ENCODE peak calls at places on chromosomes 7 and 10, in six cellular contexts. One of them, this sample, is unnamed.

GRCh38 chr7:5591547-5591899 is 167.9 kb upstream of the TNRC18 start:
- DNase-seq in body of pancreas: peak; percentile 48
- DNase-seq in AG04449: peak; percentile 58
- DNase-seq in GM23338: peak; percentile 74
- DNase-seq in AG04450: peak; percentile 60
- DNase-seq in foreskin fibroblast: peak; percentile 83
- DNase-seq in this sample: no peak

GRCh38 chr7:134865001-134865845 is 85.8 kb downstream of the CALD1 start:
- DNase-seq in body of pancreas: no peak
- DNase-seq in GM23338: peak; percentile 54
- DNase-seq in AG04450: no peak
- DNase-seq in foreskin fibroblast: peak; percentile 54
- DNase-seq in AG04449: no peak
- DNase-seq in this sample: no peak

GRCh38 chr10:77927343-77928256 is 1.0 kb upstream of the DLG5 start:
- DNase-seq in body of pancreas: no peak
- DNase-seq in foreskin fibroblast: no peak
- DNase-seq in AG04450: no peak
- DNase-seq in GM23338: peak; percentile 67
- DNase-seq in AG04449: no peak
- DNase-seq in this sample: no peak

GRCh38 chr7:135184254-135184841 is 13.8 kb upstream of the CYREN start:
- DNase-seq in foreskin fibroblast: no peak
- DNase-seq in body of pancreas: no peak
- DNase-seq in AG04449: no peak
- DNase-seq in AG04450: no peak
- DNase-seq in GM23338: no peak
- DNase-seq in this sample: no peak

GRCh38 chr7:121026159-121026558 is 37.6 kb downstream of the CPED1 start:
- DNase-seq in AG04449: no peak
- DNase-seq in GM23338: no peak
- DNase-seq in AG04450: no peak
- DNase-seq in body of pancreas: no peak
- DNase-seq in foreskin fibroblast: no peak
- DNase-seq in this sample: no peak

GRCh38 chr7:83648464-83649241 is at the start of gene SEMA3E:
- DNase-seq in AG04450: no peak
- DNase-seq in foreskin fibroblast: peak; percentile 59
- DNase-seq in GM23338: peak; percentile 79
- DNase-seq in body of pancreas: peak; percentile 22
- DNase-seq in AG04449: no peak
- DNase-seq in this sample: no peak

GRCh38 chr7:497946-498655 is 21.5 kb downstream of the PDGFA start:
- DNase-seq in AG04449: no peak
- DNase-seq in GM23338: peak; percentile 2
- DNase-seq in foreskin fibroblast: no peak
- DNase-seq in AG04450: no peak
- DNase-seq in body of pancreas: no peak
- DNase-seq in this sample: no peak

GRCh38 chr10:27679996-27680395 is 65.6 kb downstream of the MKX start:
- DNase-seq in foreskin fibroblast: no peak
- DNase-seq in GM23338: peak; percentile 38
- DNase-seq in AG04450: no peak
- DNase-seq in body of pancreas: no peak
- DNase-seq in AG04449: no peak
- DNase-seq in this sample: no peak

GRCh38 chr10:43377393-43377883 is 6.0 kb downstream of the FXYD4 start:
- DNase-seq in AG04450: no peak
- DNase-seq in GM23338: peak; percentile 89
- DNase-seq in body of pancreas: no peak
- DNase-seq in AG04449: no peak
- DNase-seq in foreskin fibroblast: no peak
- DNase-seq in this sample: no peak

GRCh38 chr10:23294638-23295247 is 49.9 kb downstream of the C10orf67 start:
- DNase-seq in foreskin fibroblast: no peak
- DNase-seq in body of pancreas: no peak
- DNase-seq in GM23338: peak; percentile 62
- DNase-seq in AG04450: no peak
- DNase-seq in AG04449: no peak
- DNase-seq in this sample: no peak

GRCh38 chr10:63414481-63415260 is 51.1 kb downstream of the JMJD1C start:
- DNase-seq in AG04450: peak; percentile 43
- DNase-seq in foreskin fibroblast: peak; percentile 51
- DNase-seq in body of pancreas: no peak
- DNase-seq in GM23338: no peak
- DNase-seq in AG04449: peak; percentile 17
- DNase-seq in this sample: no peak

GRCh38 chr10:63412304-63412703 is 53.5 kb downstream of the JMJD1C start:
- DNase-seq in body of pancreas: no peak
- DNase-seq in AG04449: no peak
- DNase-seq in foreskin fibroblast: no peak
- DNase-seq in AG04450: no peak
- DNase-seq in GM23338: no peak
- DNase-seq in this sample: no peak

GRCh38 chr10:63413429-63413828 is 52.3 kb downstream of the JMJD1C start:
- DNase-seq in foreskin fibroblast: no peak
- DNase-seq in GM23338: no peak
- DNase-seq in body of pancreas: no peak
- DNase-seq in AG04450: no peak
- DNase-seq in AG04449: no peak
- DNase-seq in this sample: no peak

GRCh38 chr10:63415635-63416244 is 50.0 kb downstream of the JMJD1C start:
- DNase-seq in GM23338: no peak
- DNase-seq in foreskin fibroblast: no peak
- DNase-seq in AG04450: no peak
- DNase-seq in body of pancreas: no peak
- DNase-seq in AG04449: no peak
- DNase-seq in this sample: no peak

GRCh38 chr10:63416376-63416775 is 49.4 kb downstream of the JMJD1C start:
- DNase-seq in AG04450: no peak
- DNase-seq in foreskin fibroblast: peak; percentile 62
- DNase-seq in body of pancreas: no peak
- DNase-seq in AG04449: no peak
- DNase-seq in GM23338: no peak
- DNase-seq in this sample: no peak
- H3K4me3 ChIP-seq in AG04450: no peak overlapping the region
- H3K4me3 ChIP-seq in foreskin fibroblast: no peak overlapping the region
- H3K4me3 ChIP-seq in body of pancreas: no peak overlapping the region
- H3K4me3 ChIP-seq in AG04449: no peak overlapping the region
- H3K4me3 ChIP-seq in GM23338: no peak overlapping the region
- H3K4me3 ChIP-seq in this sample: no peak overlapping the region

GRCh38 chr10:4635883-4636282 is 190.1 kb upstream of the AKR1E2 start:
- DNase-seq in body of pancreas: no peak
- DNase-seq in foreskin fibroblast: no peak
- DNase-seq in AG04450: no peak
- DNase-seq in AG04449: no peak
- DNase-seq in GM23338: no peak
- DNase-seq in this sample: no peak

GRCh38 chr10:4635394-4635793 is 190.6 kb upstream of the AKR1E2 start:
- DNase-seq in AG04449: no peak
- DNase-seq in GM23338: no peak
- DNase-seq in AG04450: no peak
- DNase-seq in body of pancreas: no peak
- DNase-seq in foreskin fibroblast: no peak
- DNase-seq in this sample: no peak

GRCh38 chr10:4633776-4634175 is 192.2 kb upstream of the AKR1E2 start:
- DNase-seq in GM23338: no peak
- DNase-seq in AG04450: no peak
- DNase-seq in foreskin fibroblast: no peak
- DNase-seq in body of pancreas: no peak
- DNase-seq in AG04449: no peak
- DNase-seq in this sample: no peak

GRCh38 chr10:4639960-4640359 is 186.0 kb upstream of the AKR1E2 start:
- DNase-seq in AG04450: no peak
- DNase-seq in GM23338: no peak
- DNase-seq in body of pancreas: peak; percentile 33
- DNase-seq in AG04449: no peak
- DNase-seq in foreskin fibroblast: no peak
- DNase-seq in this sample: no peak

GRCh38 chr10:4638116-4638515 is 187.9 kb upstream of the AKR1E2 start:
- DNase-seq in GM23338: peak; percentile 13
- DNase-seq in foreskin fibroblast: no peak
- DNase-seq in body of pancreas: no peak
- DNase-seq in AG04450: no peak
- DNase-seq in AG04449: no peak
- DNase-seq in this sample: no peak
- H3K4me3 ChIP-seq in GM23338: no peak overlapping the region
- H3K4me3 ChIP-seq in foreskin fibroblast: no peak overlapping the region
- H3K4me3 ChIP-seq in body of pancreas: no peak overlapping the region
- H3K4me3 ChIP-seq in AG04450: no peak overlapping the region
- H3K4me3 ChIP-seq in AG04449: no peak overlapping the region
- H3K4me3 ChIP-seq in this sample: no peak overlapping the region

GRCh38 chr10:132571565-132572544 is 34.3 kb downstream of the INPP5A start:
- DNase-seq in AG04450: peak; percentile 23
- DNase-seq in AG04449: peak; percentile 60
- DNase-seq in foreskin fibroblast: peak; percentile 47
- DNase-seq in GM23338: peak; percentile 70
- DNase-seq in body of pancreas: peak; percentile 77
- DNase-seq in this sample: no peak
- H3K4me3 ChIP-seq in AG04450: no peak overlapping the region
- H3K4me3 ChIP-seq in AG04449: no peak overlapping the region
- H3K4me3 ChIP-seq in foreskin fibroblast: no peak overlapping the region
- H3K4me3 ChIP-seq in GM23338: no peak overlapping the region
- H3K4me3 ChIP-seq in body of pancreas: no peak overlapping the region
- H3K4me3 ChIP-seq in this sample: no peak overlapping the region

GRCh38 chr10:26216577-26216948 is at the start of gene GAD2:
- DNase-seq in AG04449: no peak
- DNase-seq in AG04450: no peak
- DNase-seq in body of pancreas: peak; percentile 3
- DNase-seq in foreskin fibroblast: no peak
- DNase-seq in GM23338: peak; percentile 40
- DNase-seq in this sample: no peak

GRCh38 chr10:26215923-26216576 is 524 bp upstream of the GAD2 start:
- DNase-seq in body of pancreas: peak; percentile 42
- DNase-seq in GM23338: peak; percentile 82
- DNase-seq in foreskin fibroblast: no peak
- DNase-seq in AG04450: no peak
- DNase-seq in AG04449: no peak
- DNase-seq in this sample: no peak

GRCh38 chr10:26217396-26218105 is 977 bp downstream of the GAD2 start:
- DNase-seq in AG04450: no peak
- DNase-seq in foreskin fibroblast: no peak
- DNase-seq in GM23338: peak; percentile 71
- DNase-seq in body of pancreas: no peak
- DNase-seq in AG04449: no peak
- DNase-seq in this sample: no peak

GRCh38 chr10:26215534-26215922 is 1.0 kb upstream of the GAD2 start:
- DNase-seq in body of pancreas: no peak
- DNase-seq in AG04449: no peak
- DNase-seq in AG04450: no peak
- DNase-seq in foreskin fibroblast: no peak
- DNase-seq in GM23338: peak; percentile 17
- DNase-seq in this sample: no peak

GRCh38 chr10:26216949-26217395 is 398 bp downstream of the GAD2 start:
- DNase-seq in AG04450: no peak
- DNase-seq in GM23338: no peak
- DNase-seq in body of pancreas: no peak
- DNase-seq in foreskin fibroblast: no peak
- DNase-seq in AG04449: no peak
- DNase-seq in this sample: no peak
- H3K4me3 ChIP-seq in AG04450: no peak overlapping the region
- H3K4me3 ChIP-seq in GM23338: peak overlapping the region; percentile 75
- H3K4me3 ChIP-seq in body of pancreas: no peak overlapping the region
- H3K4me3 ChIP-seq in foreskin fibroblast: no peak overlapping the region
- H3K4me3 ChIP-seq in AG04449: no peak overlapping the region
- H3K4me3 ChIP-seq in this sample: no peak overlapping the region

GRCh38 chr7:155456772-155457543 is 971 bp upstream of the EN2 start:
- DNase-seq in GM23338: peak; percentile 84
- DNase-seq in AG04449: no peak
- DNase-seq in foreskin fibroblast: peak; percentile 75
- DNase-seq in body of pancreas: peak; percentile 60
- DNase-seq in AG04450: no peak
- DNase-seq in this sample: no peak
- H3K4me3 ChIP-seq in GM23338: peak overlapping the region; percentile 46
- H3K4me3 ChIP-seq in AG04449: peak overlapping the region; percentile 49
- H3K4me3 ChIP-seq in foreskin fibroblast: peak overlapping the region; percentile 41
- H3K4me3 ChIP-seq in body of pancreas: peak overlapping the region; percentile 1
- H3K4me3 ChIP-seq in AG04450: peak overlapping the region; percentile 48
- H3K4me3 ChIP-seq in this sample: peak overlapping the region; percentile 49

GRCh38 chr10:110868981-110869380 is 2.7 kb upstream of the PDCD4 start:
- DNase-seq in GM23338: no peak
- DNase-seq in AG04450: no peak
- DNase-seq in foreskin fibroblast: no peak
- DNase-seq in AG04449: no peak
- DNase-seq in body of pancreas: no peak
- DNase-seq in this sample: peak; percentile 51
- H3K4me3 ChIP-seq in GM23338: no peak overlapping the region
- H3K4me3 ChIP-seq in AG04450: no peak overlapping the region
- H3K4me3 ChIP-seq in foreskin fibroblast: no peak overlapping the region
- H3K4me3 ChIP-seq in AG04449: no peak overlapping the region
- H3K4me3 ChIP-seq in body of pancreas: no peak overlapping the region
- H3K4me3 ChIP-seq in this sample: peak overlapping the region; percentile 21